ENCODE peak calls at places on chromosomes 2 and 18, in five cellular contexts. H is A549, B is tibial nerve, G is mesothelial cell of epicardium, S is left kidney. X is an unnamed sample.

GRCh38 chr18:3726241-3726951 is 276.4 kb downstream of the TGIF1 start:
- DNase-seq in H (no peak), B (peak), G (no peak), S (no peak), X (no peak)

GRCh38 chr18:78101091-78101490 is 851.4 kb downstream of the GALR1 start:
- DNase-seq in H (no peak), B (no peak), G (no peak), S (no peak), X (no peak)

GRCh38 chr18:51039138-51040112 is 9.4 kb downstream of the SMAD4 start:
- DNase-seq in H (no peak), B (no peak), G (no peak), S (no peak), X (no peak)

GRCh38 chr2:156892449-156893335 is 364.8 kb upstream of the GALNT5 start:
- DNase-seq in H (peak), B (peak), G (no peak), S (peak), X (no peak)

GRCh38 chr2:96353032-96353561 is 17.5 kb downstream of the NCAPH start:
- DNase-seq in H (no peak), B (no peak), G (no peak), S (no peak), X (no peak)

GRCh38 chr2:67694464-67694863 is 297.3 kb downstream of the ETAA1 start:
- DNase-seq in H (no peak), B (no peak), G (peak), S (peak), X (no peak)

GRCh38 chr18:75290737-75291358 is 80.3 kb downstream of the TSHZ1 start:
- DNase-seq in H (no peak), B (no peak), G (no peak), S (no peak), X (no peak)

GRCh38 chr2:1707771-1708351 is 36.5 kb downstream of the PXDN start:
- DNase-seq in H (no peak), B (peak), G (no peak), S (peak), X (no peak)

GRCh38 chr2:100281521-100282438 is 40.5 kb downstream of the LONRF2 start:
- DNase-seq in H (no peak), B (no peak), G (no peak), S (peak), X (no peak)

GRCh38 chr2:121266543-121267106 is 18.4 kb downstream of the TFCP2L1 start:
- DNase-seq in H (no peak), B (no peak), G (no peak), S (no peak), X (no peak)

GRCh38 chr18:9101730-9102390 is 639 bp upstream of the NDUFV2 start:
- DNase-seq in H (peak), B (no peak), G (no peak), S (peak), X (no peak)

GRCh38 chr2:174959787-174960186 is 45.4 kb downstream of the CHN1 start:
- DNase-seq in H (no peak), B (no peak), G (no peak), S (peak), X (no peak)

GRCh38 chr2:64943387-64944150 is 45.6 kb upstream of the SLC1A4 start:
- DNase-seq in H (peak), B (no peak), G (no peak), S (no peak), X (no peak)

GRCh38 chr2:204177977-204178522 is 241.5 kb downstream of the ICOS start:
- DNase-seq in H (peak), B (peak), G (no peak), S (peak), X (peak)

GRCh38 chr2:239540174-239540573 is 139.4 kb upstream of the HDAC4 start:
- DNase-seq in H (no peak), B (no peak), G (no peak), S (no peak), X (no peak)

GRCh38 chr2:197237720-197238370 is 72.7 kb downstream of the ANKRD44 start:
- DNase-seq in H (no peak), B (no peak), G (no peak), S (no peak), X (no peak)

GRCh38 chr18:50622865-50623393 is 63.0 kb downstream of the MAPK4 start:
- DNase-seq in H (no peak), B (no peak), G (no peak), S (peak), X (no peak)

GRCh38 chr2:127526940-127527804 is 883 bp upstream of the IWS1 start:
- DNase-seq in H (no peak), B (no peak), G (no peak), S (no peak), X (no peak)

GRCh38 chr2:1041012-1041805 is 90.6 kb downstream of the SNTG2 start:
- DNase-seq in H (no peak), B (no peak), G (no peak), S (no peak), X (no peak)

GRCh38 chr2:471560-471959 is 183.7 kb upstream of the ALKAL2 start:
- DNase-seq in H (no peak), B (no peak), G (no peak), S (no peak), X (no peak)

GRCh38 chr2:138223321-138223720 is 259.0 kb downstream of the HNMT start:
- DNase-seq in H (peak), B (no peak), G (no peak), S (no peak), X (no peak)

GRCh38 chr18:10085405-10085804 is 171.6 kb downstream of the VAPA start:
- DNase-seq in H (no peak), B (no peak), G (no peak), S (peak), X (no peak)

GRCh38 chr2:144256996-144257707 is 262.8 kb downstream of the ZEB2 start:
- DNase-seq in H (no peak), B (no peak), G (no peak), S (no peak), X (no peak)

GRCh38 chr18:57328665-57329064 is 23.7 kb upstream of the ST8SIA3 start:
- DNase-seq in H (no peak), B (no peak), G (no peak), S (no peak), X (no peak)

GRCh38 chr2:43146083-43146482 is 80.3 kb downstream of the ZFP36L2 start:
- DNase-seq in H (no peak), B (no peak), G (no peak), S (no peak), X (no peak)

GRCh38 chr2:153478289-153479261 is at the start of gene RPRM:
- DNase-seq in H (peak), B (peak), G (peak), S (peak), X (peak)

GRCh38 chr2:234191819-234192407 is 141.4 kb downstream of the SPP2 start:
- DNase-seq in H (peak), B (no peak), G (no peak), S (no peak), X (no peak)

GRCh38 chr18:7601249-7601620 is 34.1 kb downstream of the PTPRM start:
- DNase-seq in H (no peak), B (no peak), G (no peak), S (no peak), X (no peak)

GRCh38 chr2:66573866-66574265 is 138.9 kb downstream of the MEIS1 start:
- DNase-seq in H (no peak), B (no peak), G (no peak), S (peak), X (no peak)

GRCh38 chr2:12051831-12052230 is 305.4 kb downstream of the LPIN1 start:
- DNase-seq in H (no peak), B (no peak), G (no peak), S (no peak), X (no peak)

GRCh38 chr2:235170536-235171510 is 219.0 kb downstream of the SH3BP4 start:
- DNase-seq in H (peak), B (no peak), G (no peak), S (peak), X (no peak)

GRCh38 chr2:237164474-237165047 is 78.9 kb downstream of the COPS8 start:
- DNase-seq in H (no peak), B (no peak), G (no peak), S (no peak), X (no peak)

GRCh38 chr2:61172671-61173070 is 10.7 kb downstream of the C2orf74 start:
- DNase-seq in H (no peak), B (no peak), G (no peak), S (no peak), X (no peak)

GRCh38 chr2:170660406-170660805 is 54.7 kb upstream of the SP5 start:
- DNase-seq in H (no peak), B (peak), G (no peak), S (peak), X (no peak)

GRCh38 chr18:68992719-68993482 is 195.0 kb downstream of the CCDC102B start:
- DNase-seq in H (no peak), B (no peak), G (no peak), S (no peak), X (no peak)

GRCh38 chr18:57397440-57397839 is 37.7 kb upstream of the ONECUT2 start:
- DNase-seq in H (peak), B (no peak), G (no peak), S (no peak), X (no peak)

GRCh38 chr2:240932001-240932723 is 26.0 kb downstream of the CROCC2 start:
- DNase-seq in H (no peak), B (no peak), G (peak), S (no peak), X (no peak)

GRCh38 chr2:226514895-226515294 is 284.7 kb downstream of the IRS1 start:
- DNase-seq in H (peak), B (no peak), G (no peak), S (no peak), X (no peak)

GRCh38 chr2:179049546-179050311 is at the start of gene CCDC141:
- DNase-seq in H (no peak), B (no peak), G (no peak), S (peak), X (no peak)

X was measured in stimulated activated CD4-positive, alpha-beta T cell treated with anti-CD3 and anti-CD28 coated beads, Interleukin-4, amount 100 ng/mL, for 48 hours.